ENCODE peak calls at places on chromosomes 5 and 9, in eight cellular contexts. One of them, this sample, is unnamed.

GRCh38 chr9:99340281-99340680 is 118.2 kb downstream of the SEC61B start:
- DNase-seq in fibroblast of lung: peak; percentile 19
- DNase-seq in fibroblast of villous mesenchyme: no peak
- DNase-seq in posterior vena cava: no peak
- DNase-seq in adipocyte: no peak
- DNase-seq in NCI-H2081: no peak
- DNase-seq in activated CD4-positive, alpha-beta T cell treated with anti-CD3 and anti-CD28 coated beads, Interleukin-2, amount 10 ng/mL, durations not matched to agents 7 days and 5 days: no peak
- DNase-seq in anterior cingulate cortex: no peak
- DNase-seq in this sample: no peak

GRCh38 chr9:137952976-137953666 is 75.5 kb downstream of the CACNA1B start:
- DNase-seq in NCI-H2081: no peak
- DNase-seq in posterior vena cava: no peak
- DNase-seq in adipocyte: no peak
- DNase-seq in fibroblast of villous mesenchyme: no peak
- DNase-seq in anterior cingulate cortex: no peak
- DNase-seq in fibroblast of lung: no peak
- DNase-seq in activated CD4-positive, alpha-beta T cell treated with anti-CD3 and anti-CD28 coated beads, Interleukin-2, amount 10 ng/mL, durations not matched to agents 7 days and 5 days: no peak
- DNase-seq in this sample: no peak

GRCh38 chr5:42810905-42811590 is 644 bp downstream of the SELENOP start:
- DNase-seq in adipocyte: no peak
- DNase-seq in activated CD4-positive, alpha-beta T cell treated with anti-CD3 and anti-CD28 coated beads, Interleukin-2, amount 10 ng/mL, durations not matched to agents 7 days and 5 days: no peak
- DNase-seq in fibroblast of lung: peak; percentile 33
- DNase-seq in NCI-H2081: no peak
- DNase-seq in fibroblast of villous mesenchyme: no peak
- DNase-seq in anterior cingulate cortex: no peak
- DNase-seq in posterior vena cava: no peak
- DNase-seq in this sample: no peak

GRCh38 chr9:94668424-94668916 is 29.2 kb upstream of the FBP1 start:
- DNase-seq in fibroblast of lung: no peak
- DNase-seq in adipocyte: no peak
- DNase-seq in fibroblast of villous mesenchyme: no peak
- DNase-seq in activated CD4-positive, alpha-beta T cell treated with anti-CD3 and anti-CD28 coated beads, Interleukin-2, amount 10 ng/mL, durations not matched to agents 7 days and 5 days: no peak
- DNase-seq in NCI-H2081: no peak
- DNase-seq in posterior vena cava: no peak
- DNase-seq in anterior cingulate cortex: no peak
- DNase-seq in this sample: no peak

GRCh38 chr5:59835782-59836181 is 57.7 kb downstream of the PDE4D start:
- DNase-seq in NCI-H2081: no peak
- DNase-seq in fibroblast of villous mesenchyme: no peak
- DNase-seq in posterior vena cava: no peak
- DNase-seq in fibroblast of lung: no peak
- DNase-seq in activated CD4-positive, alpha-beta T cell treated with anti-CD3 and anti-CD28 coated beads, Interleukin-2, amount 10 ng/mL, durations not matched to agents 7 days and 5 days: no peak
- DNase-seq in anterior cingulate cortex: no peak
- DNase-seq in adipocyte: no peak
- DNase-seq in this sample: no peak

GRCh38 chr9:68685770-68686169 is 19.3 kb upstream of the PIP5K1B start:
- DNase-seq in adipocyte: no peak
- DNase-seq in NCI-H2081: no peak
- DNase-seq in posterior vena cava: no peak
- DNase-seq in anterior cingulate cortex: no peak
- DNase-seq in fibroblast of lung: no peak
- DNase-seq in activated CD4-positive, alpha-beta T cell treated with anti-CD3 and anti-CD28 coated beads, Interleukin-2, amount 10 ng/mL, durations not matched to agents 7 days and 5 days: peak; percentile 20
- DNase-seq in fibroblast of villous mesenchyme: no peak
- DNase-seq in this sample: no peak

GRCh38 chr9:112750111-112750766 is at the start of gene SNX30:
- DNase-seq in fibroblast of villous mesenchyme: peak; percentile 89
- DNase-seq in NCI-H2081: peak; percentile 88
- DNase-seq in adipocyte: peak; percentile 96
- DNase-seq in posterior vena cava: peak; percentile 96
- DNase-seq in fibroblast of lung: peak; percentile 87
- DNase-seq in anterior cingulate cortex: peak; percentile 67
- DNase-seq in activated CD4-positive, alpha-beta T cell treated with anti-CD3 and anti-CD28 coated beads, Interleukin-2, amount 10 ng/mL, durations not matched to agents 7 days and 5 days: peak; percentile 77
- DNase-seq in this sample: peak; percentile 81

GRCh38 chr5:143471041-143471509 is 67.6 kb upstream of the NR3C1 start:
- DNase-seq in fibroblast of villous mesenchyme: peak; percentile 40
- DNase-seq in NCI-H2081: no peak
- DNase-seq in activated CD4-positive, alpha-beta T cell treated with anti-CD3 and anti-CD28 coated beads, Interleukin-2, amount 10 ng/mL, durations not matched to agents 7 days and 5 days: no peak
- DNase-seq in fibroblast of lung: peak; percentile 62
- DNase-seq in adipocyte: peak; percentile 30
- DNase-seq in anterior cingulate cortex: no peak
- DNase-seq in posterior vena cava: no peak
- DNase-seq in this sample: no peak

GRCh38 chr5:128021411-128021810 is 62.2 kb upstream of the SLC12A2 start:
- DNase-seq in activated CD4-positive, alpha-beta T cell treated with anti-CD3 and anti-CD28 coated beads, Interleukin-2, amount 10 ng/mL, durations not matched to agents 7 days and 5 days: no peak
- DNase-seq in adipocyte: peak; percentile 55
- DNase-seq in anterior cingulate cortex: no peak
- DNase-seq in fibroblast of lung: peak; percentile 60
- DNase-seq in fibroblast of villous mesenchyme: no peak
- DNase-seq in posterior vena cava: no peak
- DNase-seq in NCI-H2081: no peak
- DNase-seq in this sample: no peak

GRCh38 chr9:136923881-136924280 is 20.7 kb downstream of the FBXW5 start:
- DNase-seq in adipocyte: no peak
- DNase-seq in anterior cingulate cortex: no peak
- DNase-seq in fibroblast of lung: no peak
- DNase-seq in posterior vena cava: no peak
- DNase-seq in activated CD4-positive, alpha-beta T cell treated with anti-CD3 and anti-CD28 coated beads, Interleukin-2, amount 10 ng/mL, durations not matched to agents 7 days and 5 days: no peak
- DNase-seq in NCI-H2081: no peak
- DNase-seq in fibroblast of villous mesenchyme: no peak
- DNase-seq in this sample: no peak

This sample was measured in NCI-H1105.